ENCODE peak calls at places on chromosomes 7 and 10, in eight cellular contexts. I, V, M, W, A, L, B and C are unnamed samples.

GRCh38 chr7:127792528-127793342 is 140.7 kb downstream of the SND1 start:
- DNase-seq in I (no peak), V (no peak), M (peak; percentile 52), W (no peak), A (peak; percentile 33), L (peak; percentile 72), B (no peak), C (peak; percentile 18)

GRCh38 chr10:112562803-112563663 is 116.0 kb downstream of the VTI1A start:
- DNase-seq in I (peak; percentile 8), V (no peak), M (no peak), W (no peak), A (no peak), L (no peak), B (peak; percentile 35), C (peak; percentile 3)

GRCh38 chr7:27740449-27741086 is 606 bp downstream of the TAX1BP1 start:
- DNase-seq in I (peak; percentile 99), V (peak; percentile 97), M (peak; percentile 98), W (peak; percentile 29), A (peak; percentile 28), L (peak; percentile 97), B (peak; percentile 77), C (peak; percentile 95)

GRCh38 chr7:131109757-131110293 is 217.9 kb upstream of the MKLN1 start:
- DNase-seq in I (peak; percentile 73), V (peak; percentile 76), M (peak; percentile 70), W (no peak), A (no peak), L (peak; percentile 91), B (peak; percentile 93), C (peak; percentile 91)

GRCh38 chr7:108026647-108027046 is 23.7 kb upstream of the LAMB1 start:
- DNase-seq in I (no peak), V (no peak), M (no peak), W (no peak), A (no peak), L (no peak), B (peak; percentile 31), C (no peak)

GRCh38 chr10:12796431-12797185 is 204.9 kb downstream of the CCDC3 start:
- DNase-seq in I (no peak), V (no peak), M (no peak), W (no peak), A (no peak), L (peak; percentile 43), B (no peak), C (peak; percentile 81)

GRCh38 chr7:121273467-121274167 is 55.2 kb upstream of the WNT16 start:
- DNase-seq in I (no peak), V (no peak), M (no peak), W (no peak), A (no peak), L (no peak), B (peak; percentile 30), C (no peak)

GRCh38 chr7:1049006-1049741 is 4.8 kb downstream of the GPR146 start:
- DNase-seq in I (no peak), V (no peak), M (no peak), W (no peak), A (no peak), L (no peak), B (no peak), C (peak; percentile 4)

GRCh38 chr7:64951250-64951848 is 39.5 kb downstream of the ZNF117 start:
- DNase-seq in I (peak; percentile 63), V (peak; percentile 34), M (peak; percentile 48), W (peak; percentile 1), A (peak; percentile 30), L (no peak), B (peak; percentile 53), C (peak; percentile 74)